ENCODE peak calls at places on chromosomes 4 and X, in nine cellular contexts. One of them, this sample, is unnamed.
A peak's percentile ranks its signal among the peaks of the same experiment; 100 is the strongest.

GRCh38 chr4:156118821-156119220 is 165.2 kb upstream of the CTSO start:
- DNase-seq in heart right ventricle: no peak
- DNase-seq in immature natural killer cell: no peak
- DNase-seq in activated naive CD8-positive, alpha-beta T cell treated with anti-CD3 and anti-CD28 coated beads, Interleukin-2, amount 50 U/mL, for 16 hours: no peak
- DNase-seq in T-cell: no peak
- DNase-seq in IMR-90: peak; percentile 13
- DNase-seq in iPS-NIHi11: no peak
- DNase-seq in GM13977: no peak
- DNase-seq in astrocyte of the spinal cord: no peak
- DNase-seq in this sample: no peak

GRCh38 chr4:8332038-8332857 is 62.7 kb downstream of the HTRA3 start:
- DNase-seq in heart right ventricle: no peak
- DNase-seq in immature natural killer cell: no peak
- DNase-seq in activated naive CD8-positive, alpha-beta T cell treated with anti-CD3 and anti-CD28 coated beads, Interleukin-2, amount 50 U/mL, for 16 hours: no peak
- DNase-seq in T-cell: no peak
- DNase-seq in IMR-90: no peak
- DNase-seq in iPS-NIHi11: no peak
- DNase-seq in GM13977: no peak
- DNase-seq in astrocyte of the spinal cord: no peak
- DNase-seq in this sample: peak; percentile 36

GRCh38 chr4:150818129-150818528 is 197.0 kb downstream of the LRBA start:
- DNase-seq in heart right ventricle: no peak
- DNase-seq in immature natural killer cell: no peak
- DNase-seq in activated naive CD8-positive, alpha-beta T cell treated with anti-CD3 and anti-CD28 coated beads, Interleukin-2, amount 50 U/mL, for 16 hours: no peak
- DNase-seq in T-cell: no peak
- DNase-seq in IMR-90: no peak
- DNase-seq in iPS-NIHi11: no peak
- DNase-seq in GM13977: no peak
- DNase-seq in astrocyte of the spinal cord: no peak
- DNase-seq in this sample: no peak

GRCh38 chr4:112038861-112039260 is 106.4 kb upstream of the FAM241A start:
- DNase-seq in heart right ventricle: no peak
- DNase-seq in immature natural killer cell: no peak
- DNase-seq in activated naive CD8-positive, alpha-beta T cell treated with anti-CD3 and anti-CD28 coated beads, Interleukin-2, amount 50 U/mL, for 16 hours: no peak
- DNase-seq in T-cell: no peak
- DNase-seq in IMR-90: peak; percentile 4
- DNase-seq in iPS-NIHi11: no peak
- DNase-seq in GM13977: no peak
- DNase-seq in astrocyte of the spinal cord: peak; percentile 64
- DNase-seq in this sample: no peak

GRCh38 chr4:3689006-3689405 is 77.2 kb upstream of the ADRA2C start:
- DNase-seq in heart right ventricle: no peak
- DNase-seq in immature natural killer cell: no peak
- DNase-seq in activated naive CD8-positive, alpha-beta T cell treated with anti-CD3 and anti-CD28 coated beads, Interleukin-2, amount 50 U/mL, for 16 hours: no peak
- DNase-seq in T-cell: no peak
- DNase-seq in IMR-90: no peak
- DNase-seq in iPS-NIHi11: no peak
- DNase-seq in GM13977: no peak
- DNase-seq in astrocyte of the spinal cord: no peak
- DNase-seq in this sample: no peak

GRCh38 chr4:13233755-13234154 is 250.4 kb downstream of the RAB28 start:
- DNase-seq in heart right ventricle: no peak
- DNase-seq in immature natural killer cell: no peak
- DNase-seq in activated naive CD8-positive, alpha-beta T cell treated with anti-CD3 and anti-CD28 coated beads, Interleukin-2, amount 50 U/mL, for 16 hours: no peak
- DNase-seq in T-cell: no peak
- DNase-seq in IMR-90: no peak
- DNase-seq in iPS-NIHi11: no peak
- DNase-seq in GM13977: no peak
- DNase-seq in astrocyte of the spinal cord: no peak
- DNase-seq in this sample: no peak

GRCh38 chr4:38802561-38803355 is 1.8 kb downstream of the TLR1 start:
- DNase-seq in heart right ventricle: no peak
- DNase-seq in immature natural killer cell: no peak
- DNase-seq in activated naive CD8-positive, alpha-beta T cell treated with anti-CD3 and anti-CD28 coated beads, Interleukin-2, amount 50 U/mL, for 16 hours: no peak
- DNase-seq in T-cell: no peak
- DNase-seq in IMR-90: no peak
- DNase-seq in iPS-NIHi11: no peak
- DNase-seq in GM13977: no peak
- DNase-seq in astrocyte of the spinal cord: no peak
- DNase-seq in this sample: no peak

GRCh38 chrX:72245461-72246089 is 6.7 kb upstream of the ERCC6L start:
- DNase-seq in heart right ventricle: peak; percentile 4
- DNase-seq in immature natural killer cell: peak; percentile 28
- DNase-seq in activated naive CD8-positive, alpha-beta T cell treated with anti-CD3 and anti-CD28 coated beads, Interleukin-2, amount 50 U/mL, for 16 hours: no peak
- DNase-seq in T-cell: peak; percentile 6
- DNase-seq in IMR-90: peak; percentile 61
- DNase-seq in iPS-NIHi11: peak; percentile 77
- DNase-seq in GM13977: peak; percentile 65
- DNase-seq in astrocyte of the spinal cord: peak; percentile 57
- DNase-seq in this sample: peak; percentile 79

GRCh38 chrX:40102393-40103381 is 4.9 kb upstream of the BCOR start:
- DNase-seq in heart right ventricle: no peak
- DNase-seq in immature natural killer cell: no peak
- DNase-seq in activated naive CD8-positive, alpha-beta T cell treated with anti-CD3 and anti-CD28 coated beads, Interleukin-2, amount 50 U/mL, for 16 hours: no peak
- DNase-seq in T-cell: no peak
- DNase-seq in IMR-90: no peak
- DNase-seq in iPS-NIHi11: no peak
- DNase-seq in GM13977: no peak
- DNase-seq in astrocyte of the spinal cord: no peak
- DNase-seq in this sample: no peak

GRCh38 chr4:6768539-6768905 is 14.0 kb upstream of the KIAA0232 start:
- DNase-seq in heart right ventricle: no peak
- DNase-seq in immature natural killer cell: no peak
- DNase-seq in activated naive CD8-positive, alpha-beta T cell treated with anti-CD3 and anti-CD28 coated beads, Interleukin-2, amount 50 U/mL, for 16 hours: no peak
- DNase-seq in T-cell: no peak
- DNase-seq in IMR-90: peak; percentile 37
- DNase-seq in iPS-NIHi11: no peak
- DNase-seq in GM13977: no peak
- DNase-seq in astrocyte of the spinal cord: peak; percentile 18
- DNase-seq in this sample: peak; percentile 75

GRCh38 chrX:21744060-21744459 is 13.9 kb downstream of the SMPX start:
- DNase-seq in heart right ventricle: no peak
- DNase-seq in immature natural killer cell: no peak
- DNase-seq in activated naive CD8-positive, alpha-beta T cell treated with anti-CD3 and anti-CD28 coated beads, Interleukin-2, amount 50 U/mL, for 16 hours: no peak
- DNase-seq in T-cell: no peak
- DNase-seq in IMR-90: no peak
- DNase-seq in iPS-NIHi11: no peak
- DNase-seq in GM13977: no peak
- DNase-seq in astrocyte of the spinal cord: no peak
- DNase-seq in this sample: no peak

GRCh38 chrX:1246816-1247215 is 21.8 kb upstream of the CSF2RA start:
- DNase-seq in heart right ventricle: peak; percentile 65
- DNase-seq in immature natural killer cell: peak; percentile 70
- DNase-seq in activated naive CD8-positive, alpha-beta T cell treated with anti-CD3 and anti-CD28 coated beads, Interleukin-2, amount 50 U/mL, for 16 hours: peak; percentile 76
- DNase-seq in T-cell: peak; percentile 65
- DNase-seq in IMR-90: no peak
- DNase-seq in iPS-NIHi11: peak; percentile 65
- DNase-seq in GM13977: peak; percentile 76
- DNase-seq in astrocyte of the spinal cord: peak; percentile 15
- DNase-seq in this sample: peak; percentile 84

GRCh38 chr4:107734120-107734519 is 14.1 kb upstream of the PAPSS1 start:
- DNase-seq in heart right ventricle: no peak
- DNase-seq in immature natural killer cell: no peak
- DNase-seq in activated naive CD8-positive, alpha-beta T cell treated with anti-CD3 and anti-CD28 coated beads, Interleukin-2, amount 50 U/mL, for 16 hours: no peak
- DNase-seq in T-cell: no peak
- DNase-seq in IMR-90: no peak
- DNase-seq in iPS-NIHi11: peak; percentile 72
- DNase-seq in GM13977: no peak
- DNase-seq in astrocyte of the spinal cord: no peak
- DNase-seq in this sample: peak; percentile 69

GRCh38 chr4:15336410-15337184 is 91.2 kb upstream of the C1QTNF7 start:
- DNase-seq in heart right ventricle: no peak
- DNase-seq in immature natural killer cell: no peak
- DNase-seq in activated naive CD8-positive, alpha-beta T cell treated with anti-CD3 and anti-CD28 coated beads, Interleukin-2, amount 50 U/mL, for 16 hours: no peak
- DNase-seq in T-cell: no peak
- DNase-seq in IMR-90: peak; percentile 92
- DNase-seq in iPS-NIHi11: peak; percentile 47
- DNase-seq in GM13977: no peak
- DNase-seq in astrocyte of the spinal cord: peak; percentile 91
- DNase-seq in this sample: peak; percentile 69

GRCh38 chr4:169070071-169070894 is 60.2 kb upstream of the CBR4 start:
- DNase-seq in heart right ventricle: peak; percentile 63
- DNase-seq in immature natural killer cell: no peak
- DNase-seq in activated naive CD8-positive, alpha-beta T cell treated with anti-CD3 and anti-CD28 coated beads, Interleukin-2, amount 50 U/mL, for 16 hours: no peak
- DNase-seq in T-cell: no peak
- DNase-seq in IMR-90: peak; percentile 70
- DNase-seq in iPS-NIHi11: peak; percentile 75
- DNase-seq in GM13977: no peak
- DNase-seq in astrocyte of the spinal cord: peak; percentile 91
- DNase-seq in this sample: peak; percentile 96

GRCh38 chr4:20248155-20248558 is 3.5 kb upstream of the SLIT2 start:
- DNase-seq in heart right ventricle: no peak
- DNase-seq in immature natural killer cell: no peak
- DNase-seq in activated naive CD8-positive, alpha-beta T cell treated with anti-CD3 and anti-CD28 coated beads, Interleukin-2, amount 50 U/mL, for 16 hours: no peak
- DNase-seq in T-cell: no peak
- DNase-seq in IMR-90: peak; percentile 83
- DNase-seq in iPS-NIHi11: peak; percentile 34
- DNase-seq in GM13977: peak; percentile 20
- DNase-seq in astrocyte of the spinal cord: peak; percentile 82
- DNase-seq in this sample: no peak

GRCh38 chr4:3514221-3514780 is 17.9 kb downstream of the LRPAP1 start:
- DNase-seq in heart right ventricle: no peak
- DNase-seq in immature natural killer cell: no peak
- DNase-seq in activated naive CD8-positive, alpha-beta T cell treated with anti-CD3 and anti-CD28 coated beads, Interleukin-2, amount 50 U/mL, for 16 hours: no peak
- DNase-seq in T-cell: no peak
- DNase-seq in IMR-90: no peak
- DNase-seq in iPS-NIHi11: no peak
- DNase-seq in GM13977: no peak
- DNase-seq in astrocyte of the spinal cord: no peak
- DNase-seq in this sample: no peak

GRCh38 chr4:163611172-163611571 is 116.7 kb downstream of the TMA16 start:
- DNase-seq in heart right ventricle: no peak
- DNase-seq in immature natural killer cell: no peak
- DNase-seq in activated naive CD8-positive, alpha-beta T cell treated with anti-CD3 and anti-CD28 coated beads, Interleukin-2, amount 50 U/mL, for 16 hours: no peak
- DNase-seq in T-cell: no peak
- DNase-seq in IMR-90: no peak
- DNase-seq in iPS-NIHi11: no peak
- DNase-seq in GM13977: no peak
- DNase-seq in astrocyte of the spinal cord: no peak
- DNase-seq in this sample: no peak

GRCh38 chrX:124518888-124519287 is 172.5 kb downstream of the SH2D1A start:
- DNase-seq in heart right ventricle: no peak
- DNase-seq in immature natural killer cell: no peak
- DNase-seq in activated naive CD8-positive, alpha-beta T cell treated with anti-CD3 and anti-CD28 coated beads, Interleukin-2, amount 50 U/mL, for 16 hours: no peak
- DNase-seq in T-cell: no peak
- DNase-seq in IMR-90: peak; percentile 7
- DNase-seq in iPS-NIHi11: no peak
- DNase-seq in GM13977: no peak
- DNase-seq in astrocyte of the spinal cord: peak; percentile 22
- DNase-seq in this sample: peak; percentile 55

GRCh38 chr4:159413252-159413941 is 310.5 kb downstream of the RAPGEF2 start:
- DNase-seq in heart right ventricle: no peak
- DNase-seq in immature natural killer cell: no peak
- DNase-seq in activated naive CD8-positive, alpha-beta T cell treated with anti-CD3 and anti-CD28 coated beads, Interleukin-2, amount 50 U/mL, for 16 hours: no peak
- DNase-seq in T-cell: no peak
- DNase-seq in IMR-90: peak; percentile 52
- DNase-seq in iPS-NIHi11: no peak
- DNase-seq in GM13977: no peak
- DNase-seq in astrocyte of the spinal cord: no peak
- DNase-seq in this sample: no peak

GRCh38 chr4:37976991-37977470 is 16.8 kb downstream of the PTTG2 start:
- DNase-seq in heart right ventricle: peak; percentile 85
- DNase-seq in immature natural killer cell: peak; percentile 83
- DNase-seq in activated naive CD8-positive, alpha-beta T cell treated with anti-CD3 and anti-CD28 coated beads, Interleukin-2, amount 50 U/mL, for 16 hours: peak; percentile 49
- DNase-seq in T-cell: peak; percentile 76
- DNase-seq in IMR-90: peak; percentile 51
- DNase-seq in iPS-NIHi11: peak; percentile 91
- DNase-seq in GM13977: peak; percentile 89
- DNase-seq in astrocyte of the spinal cord: peak; percentile 65
- DNase-seq in this sample: peak; percentile 91

GRCh38 chr4:53586121-53586816 is 5.0 kb downstream of the LNX1 start:
- DNase-seq in heart right ventricle: peak; percentile 17
- DNase-seq in immature natural killer cell: no peak
- DNase-seq in activated naive CD8-positive, alpha-beta T cell treated with anti-CD3 and anti-CD28 coated beads, Interleukin-2, amount 50 U/mL, for 16 hours: no peak
- DNase-seq in T-cell: no peak
- DNase-seq in IMR-90: peak; percentile 99
- DNase-seq in iPS-NIHi11: no peak
- DNase-seq in GM13977: no peak
- DNase-seq in astrocyte of the spinal cord: peak; percentile 79
- DNase-seq in this sample: no peak

GRCh38 chr4:125522992-125523391 is 208.2 kb downstream of the FAT4 start:
- DNase-seq in heart right ventricle: no peak
- DNase-seq in immature natural killer cell: no peak
- DNase-seq in activated naive CD8-positive, alpha-beta T cell treated with anti-CD3 and anti-CD28 coated beads, Interleukin-2, amount 50 U/mL, for 16 hours: no peak
- DNase-seq in T-cell: no peak
- DNase-seq in IMR-90: no peak
- DNase-seq in iPS-NIHi11: peak; percentile 5
- DNase-seq in GM13977: no peak
- DNase-seq in astrocyte of the spinal cord: no peak
- DNase-seq in this sample: peak; percentile 84

GRCh38 chrX:125090046-125090445 is 229.6 kb upstream of the TEX13C start:
- DNase-seq in heart right ventricle: no peak
- DNase-seq in immature natural killer cell: no peak
- DNase-seq in activated naive CD8-positive, alpha-beta T cell treated with anti-CD3 and anti-CD28 coated beads, Interleukin-2, amount 50 U/mL, for 16 hours: no peak
- DNase-seq in T-cell: no peak
- DNase-seq in IMR-90: no peak
- DNase-seq in iPS-NIHi11: no peak
- DNase-seq in GM13977: no peak
- DNase-seq in astrocyte of the spinal cord: no peak
- DNase-seq in this sample: no peak

GRCh38 chrX:123408856-123409737 is 225.0 kb downstream of the GRIA3 start:
- DNase-seq in heart right ventricle: no peak
- DNase-seq in immature natural killer cell: no peak
- DNase-seq in activated naive CD8-positive, alpha-beta T cell treated with anti-CD3 and anti-CD28 coated beads, Interleukin-2, amount 50 U/mL, for 16 hours: no peak
- DNase-seq in T-cell: no peak
- DNase-seq in IMR-90: no peak
- DNase-seq in iPS-NIHi11: no peak
- DNase-seq in GM13977: peak; percentile 3
- DNase-seq in astrocyte of the spinal cord: peak; percentile 61
- DNase-seq in this sample: no peak

GRCh38 chr4:55169352-55169959 is 44.1 kb upstream of the KDR start:
- DNase-seq in heart right ventricle: peak; percentile 25
- DNase-seq in immature natural killer cell: no peak
- DNase-seq in activated naive CD8-positive, alpha-beta T cell treated with anti-CD3 and anti-CD28 coated beads, Interleukin-2, amount 50 U/mL, for 16 hours: no peak
- DNase-seq in T-cell: no peak
- DNase-seq in IMR-90: peak; percentile 50
- DNase-seq in iPS-NIHi11: no peak
- DNase-seq in GM13977: no peak
- DNase-seq in astrocyte of the spinal cord: no peak
- DNase-seq in this sample: peak; percentile 60

GRCh38 chr4:174136013-174136412 is 147.5 kb downstream of the FBXO8 start:
- DNase-seq in heart right ventricle: no peak
- DNase-seq in immature natural killer cell: no peak
- DNase-seq in activated naive CD8-positive, alpha-beta T cell treated with anti-CD3 and anti-CD28 coated beads, Interleukin-2, amount 50 U/mL, for 16 hours: no peak
- DNase-seq in T-cell: no peak
- DNase-seq in IMR-90: no peak
- DNase-seq in iPS-NIHi11: no peak
- DNase-seq in GM13977: no peak
- DNase-seq in astrocyte of the spinal cord: peak; percentile 13
- DNase-seq in this sample: peak; percentile 83

GRCh38 chr4:6239486-6239885 is 30.2 kb upstream of the WFS1 start:
- DNase-seq in heart right ventricle: no peak
- DNase-seq in immature natural killer cell: no peak
- DNase-seq in activated naive CD8-positive, alpha-beta T cell treated with anti-CD3 and anti-CD28 coated beads, Interleukin-2, amount 50 U/mL, for 16 hours: no peak
- DNase-seq in T-cell: no peak
- DNase-seq in IMR-90: no peak
- DNase-seq in iPS-NIHi11: no peak
- DNase-seq in GM13977: no peak
- DNase-seq in astrocyte of the spinal cord: no peak
- DNase-seq in this sample: no peak

GRCh38 chr4:110620352-110621327 is 2.2 kb downstream of the PITX2 start:
- DNase-seq in heart right ventricle: no peak
- DNase-seq in immature natural killer cell: no peak
- DNase-seq in activated naive CD8-positive, alpha-beta T cell treated with anti-CD3 and anti-CD28 coated beads, Interleukin-2, amount 50 U/mL, for 16 hours: no peak
- DNase-seq in T-cell: no peak
- DNase-seq in IMR-90: no peak
- DNase-seq in iPS-NIHi11: peak; percentile 45
- DNase-seq in GM13977: peak; percentile 54
- DNase-seq in astrocyte of the spinal cord: no peak
- DNase-seq in this sample: peak; percentile 93

This sample was measured in islet precursor cell.